ENCODE peak calls at places on chromosomes 7 and 10, in seven cellular contexts. U is left ventricle myocardium superior, W is adipocyte, V is hepatic stellate cell, Z is NCI-H2171, X is sciatic nerve, Q is colonic mucosa. Y is an unnamed sample.

GRCh38 chr7:79810945-79811344 is 323.7 kb upstream of the GNAI1 start:
- DNase-seq in W (peak), X (no peak), U (no peak), V (no peak), Q (no peak), Z (no peak), Y (no peak)

GRCh38 chr7:46281071-46281470 is 360.0 kb upstream of the IGFBP3 start:
- DNase-seq in X (no peak), W (peak), V (no peak), Z (no peak), U (no peak), Q (no peak), Y (no peak)

GRCh38 chr7:151859111-151859947 is 17.6 kb downstream of the PRKAG2 start:
- DNase-seq in W (no peak), U (peak), Z (no peak), Q (no peak), X (no peak), V (no peak), Y (no peak)

GRCh38 chr10:101629781-101630419 is 41.8 kb downstream of the DPCD start:
- DNase-seq in Q (no peak), W (no peak), U (peak), Z (no peak), V (no peak), X (no peak), Y (no peak)

GRCh38 chr10:131875501-131875900 is 25.3 kb upstream of the PPP2R2D start:
- DNase-seq in V (no peak), Q (no peak), X (no peak), U (no peak), W (no peak), Z (no peak), Y (no peak)

GRCh38 chr10:32155075-32155516 is 98.9 kb upstream of the KIF5B start:
- DNase-seq in Q (no peak), V (peak), X (no peak), Z (no peak), W (peak), U (no peak), Y (no peak)

GRCh38 chr10:117499248-117500105 is 43.1 kb upstream of the EMX2 start:
- DNase-seq in X (no peak), Q (no peak), V (no peak), U (no peak), W (no peak), Z (no peak), Y (no peak)

GRCh38 chr7:460374-461117 is 59.1 kb downstream of the PDGFA start:
- DNase-seq in U (no peak), V (peak), Z (no peak), Q (no peak), W (peak), X (no peak), Y (no peak)

GRCh38 chr10:89652971-89653370 is 7.9 kb upstream of the PANK1 start:
- DNase-seq in V (no peak), X (no peak), Z (no peak), Q (no peak), W (no peak), U (no peak), Y (no peak)

GRCh38 chr7:158432369-158433270 is 155.0 kb downstream of the PTPRN2 start:
- DNase-seq in X (no peak), Q (peak), U (no peak), Z (no peak), W (no peak), V (no peak), Y (no peak)

GRCh38 chr10:124557648-124558338 is 96.2 kb downstream of the LHPP start:
- DNase-seq in Z (no peak), W (no peak), U (peak), Q (no peak), X (no peak), V (no peak), Y (no peak)

GRCh38 chr7:123538189-123538714 is 3.9 kb upstream of the IQUB start:
- DNase-seq in Q (no peak), U (no peak), X (no peak), V (peak), Z (no peak), W (peak), Y (no peak)

GRCh38 chr7:79709574-79710409 is 256.3 kb upstream of the MAGI2 start:
- DNase-seq in V (no peak), X (no peak), W (peak), Q (peak), U (no peak), Z (no peak), Y (no peak)

GRCh38 chr10:124364674-124365073 is 54.0 kb downstream of the OAT start:
- DNase-seq in Z (no peak), V (no peak), U (no peak), W (no peak), Q (no peak), X (no peak), Y (no peak)

GRCh38 chr10:29951441-29951931 is 107.9 kb downstream of the JCAD start:
- DNase-seq in U (no peak), Q (no peak), X (no peak), Z (no peak), V (no peak), W (no peak), Y (no peak)

GRCh38 chr7:2500701-2501100 is 18.9 kb upstream of the LFNG start:
- DNase-seq in U (no peak), W (no peak), Z (no peak), V (no peak), X (no peak), Q (no peak), Y (no peak)

GRCh38 chr7:102129636-102130370 is 156.9 kb upstream of the SH2B2 start:
- DNase-seq in Z (no peak), Q (no peak), U (no peak), V (no peak), W (no peak), X (no peak), Y (no peak)

GRCh38 chr7:3019801-3020200 is 23.9 kb downstream of the CARD11 start:
- DNase-seq in V (no peak), Q (no peak), X (no peak), Z (no peak), W (no peak), U (no peak), Y (no peak)

GRCh38 chr7:111255576-111255975 is 164.6 kb downstream of the LRRN3 start:
- DNase-seq in Q (no peak), X (no peak), U (no peak), Z (no peak), V (no peak), W (no peak), Y (no peak)

GRCh38 chr7:65974191-65974801 is 7.7 kb downstream of the GUSB start:
- DNase-seq in X (peak), W (no peak), Q (no peak), Z (no peak), V (no peak), U (no peak), Y (no peak)

GRCh38 chr7:233456-234035 is 41.2 kb downstream of the FAM20C start:
- DNase-seq in U (peak), V (peak), Q (no peak), X (no peak), W (no peak), Z (no peak), Y (no peak)